ENCODE peak calls at places on chromosomes 12 and 14, in six cellular contexts. One of them, this sample, is unnamed.
A peak's percentile ranks its signal among the peaks of the same experiment; 100 is the strongest.

GRCh38 chr12:94803939-94804338 is 153.6 kb upstream of the TMCC3 start:
- DNase-seq in Calu3: no peak
- DNase-seq in GM06990: no peak
- DNase-seq in nucleus accumbens: no peak
- DNase-seq in T47D: no peak
- DNase-seq in GM04504: no peak
- DNase-seq in this sample: no peak

GRCh38 chr12:95143784-95144205 is 70.4 kb upstream of the NR2C1 start:
- DNase-seq in Calu3: no peak
- DNase-seq in GM06990: no peak
- DNase-seq in nucleus accumbens: no peak
- DNase-seq in T47D: no peak
- DNase-seq in GM04504: no peak
- DNase-seq in this sample: peak; percentile 82

GRCh38 chr12:109264095-109264942 is 44.8 kb downstream of the FOXN4 start:
- DNase-seq in Calu3: peak; percentile 92
- DNase-seq in GM06990: peak; percentile 52
- DNase-seq in nucleus accumbens: peak; percentile 15
- DNase-seq in T47D: peak; percentile 87
- DNase-seq in GM04504: peak; percentile 21
- DNase-seq in this sample: peak; percentile 92

GRCh38 chr12:48105867-48106563 is at the start of gene SENP1:
- DNase-seq in Calu3: peak; percentile 82
- DNase-seq in GM06990: peak; percentile 96
- DNase-seq in nucleus accumbens: peak; percentile 74
- DNase-seq in T47D: peak; percentile 94
- DNase-seq in GM04504: peak; percentile 67
- DNase-seq in this sample: peak; percentile 95

GRCh38 chr12:68450947-68451260 is 118.7 kb upstream of the MDM1 start:
- DNase-seq in Calu3: no peak
- DNase-seq in GM06990: peak; percentile 66
- DNase-seq in nucleus accumbens: no peak
- DNase-seq in T47D: no peak
- DNase-seq in GM04504: no peak
- DNase-seq in this sample: no peak

GRCh38 chr12:106493531-106493930 is 89.3 kb upstream of the RFX4 start:
- DNase-seq in Calu3: no peak
- DNase-seq in GM06990: no peak
- DNase-seq in nucleus accumbens: no peak
- DNase-seq in T47D: no peak
- DNase-seq in GM04504: no peak
- DNase-seq in this sample: no peak

GRCh38 chr12:124675881-124676688 is 108.7 kb upstream of the NCOR2 start:
- DNase-seq in Calu3: peak; percentile 68
- DNase-seq in GM06990: no peak
- DNase-seq in nucleus accumbens: no peak
- DNase-seq in T47D: no peak
- DNase-seq in GM04504: no peak
- DNase-seq in this sample: no peak

GRCh38 chr12:96210376-96211055 is 16.3 kb downstream of the ELK3 start:
- DNase-seq in Calu3: no peak
- DNase-seq in GM06990: no peak
- DNase-seq in nucleus accumbens: no peak
- DNase-seq in T47D: no peak
- DNase-seq in GM04504: no peak
- DNase-seq in this sample: no peak

GRCh38 chr14:99755629-99756603 is 37.3 kb upstream of the EML1 start:
- DNase-seq in Calu3: peak; percentile 83
- DNase-seq in GM06990: no peak
- DNase-seq in nucleus accumbens: peak; percentile 72
- DNase-seq in T47D: no peak
- DNase-seq in GM04504: peak; percentile 94
- DNase-seq in this sample: no peak

GRCh38 chr12:30582943-30583342 is 112.7 kb downstream of the IPO8 start:
- DNase-seq in Calu3: no peak
- DNase-seq in GM06990: no peak
- DNase-seq in nucleus accumbens: no peak
- DNase-seq in T47D: no peak
- DNase-seq in GM04504: no peak
- DNase-seq in this sample: no peak

GRCh38 chr12:101021911-101022388 is 188.1 kb downstream of the SLC5A8 start:
- DNase-seq in Calu3: no peak
- DNase-seq in GM06990: no peak
- DNase-seq in nucleus accumbens: no peak
- DNase-seq in T47D: no peak
- DNase-seq in GM04504: peak; percentile 67
- DNase-seq in this sample: peak; percentile 56

GRCh38 chr12:47188576-47189441 is 109.0 kb upstream of the AMIGO2 start:
- DNase-seq in Calu3: no peak
- DNase-seq in GM06990: no peak
- DNase-seq in nucleus accumbens: no peak
- DNase-seq in T47D: peak; percentile 42
- DNase-seq in GM04504: peak; percentile 39
- DNase-seq in this sample: no peak

GRCh38 chr14:51327376-51327775 is 87.3 kb downstream of the TMX1 start:
- DNase-seq in Calu3: no peak
- DNase-seq in GM06990: no peak
- DNase-seq in nucleus accumbens: no peak
- DNase-seq in T47D: no peak
- DNase-seq in GM04504: peak; percentile 47
- DNase-seq in this sample: no peak

GRCh38 chr14:99971929-99972747 is 93.1 kb upstream of the EVL start:
- DNase-seq in Calu3: no peak
- DNase-seq in GM06990: peak; percentile 31
- DNase-seq in nucleus accumbens: no peak
- DNase-seq in T47D: no peak
- DNase-seq in GM04504: no peak
- DNase-seq in this sample: no peak

GRCh38 chr12:66072135-66072534 is 58.4 kb downstream of the LLPH start:
- DNase-seq in Calu3: no peak
- DNase-seq in GM06990: no peak
- DNase-seq in nucleus accumbens: no peak
- DNase-seq in T47D: no peak
- DNase-seq in GM04504: no peak
- DNase-seq in this sample: no peak

GRCh38 chr12:17954788-17955187 is 135.2 kb downstream of the RERGL start:
- DNase-seq in Calu3: no peak
- DNase-seq in GM06990: no peak
- DNase-seq in nucleus accumbens: no peak
- DNase-seq in T47D: peak; percentile 51
- DNase-seq in GM04504: no peak
- DNase-seq in this sample: no peak

GRCh38 chr12:93127107-93127560 is 198.0 kb upstream of the EEA1 start:
- DNase-seq in Calu3: no peak
- DNase-seq in GM06990: no peak
- DNase-seq in nucleus accumbens: no peak
- DNase-seq in T47D: no peak
- DNase-seq in GM04504: no peak
- DNase-seq in this sample: no peak

GRCh38 chr12:66048843-66049537 is 81.6 kb downstream of the LLPH start:
- DNase-seq in Calu3: no peak
- DNase-seq in GM06990: no peak
- DNase-seq in nucleus accumbens: no peak
- DNase-seq in T47D: peak; percentile 33
- DNase-seq in GM04504: no peak
- DNase-seq in this sample: no peak

GRCh38 chr12:96529912-96530311 is 40.5 kb downstream of the CFAP54 start:
- DNase-seq in Calu3: no peak
- DNase-seq in GM06990: no peak
- DNase-seq in nucleus accumbens: no peak
- DNase-seq in T47D: no peak
- DNase-seq in GM04504: no peak
- DNase-seq in this sample: no peak

GRCh38 chr12:14394317-14395058 is 29.0 kb downstream of the ATF7IP start:
- DNase-seq in Calu3: peak; percentile 29
- DNase-seq in GM06990: peak; percentile 49
- DNase-seq in nucleus accumbens: no peak
- DNase-seq in T47D: peak; percentile 70
- DNase-seq in GM04504: no peak
- DNase-seq in this sample: peak; percentile 92

GRCh38 chr12:102356690-102357089 is 123.7 kb downstream of the IGF1 start:
- DNase-seq in Calu3: no peak
- DNase-seq in GM06990: no peak
- DNase-seq in nucleus accumbens: no peak
- DNase-seq in T47D: no peak
- DNase-seq in GM04504: no peak
- DNase-seq in this sample: no peak

GRCh38 chr14:52013984-52014600 is 24.7 kb downstream of the RTRAF start:
- DNase-seq in Calu3: peak; percentile 10
- DNase-seq in GM06990: no peak
- DNase-seq in nucleus accumbens: no peak
- DNase-seq in T47D: peak; percentile 18
- DNase-seq in GM04504: no peak
- DNase-seq in this sample: peak; percentile 67

GRCh38 chr12:24488091-24488596 is 460.8 kb downstream of the BCAT1 start:
- DNase-seq in Calu3: no peak
- DNase-seq in GM06990: no peak
- DNase-seq in nucleus accumbens: no peak
- DNase-seq in T47D: no peak
- DNase-seq in GM04504: no peak
- DNase-seq in this sample: no peak

GRCh38 chr14:36683083-36683724 is 21.5 kb downstream of the PAX9 start:
- DNase-seq in Calu3: no peak
- DNase-seq in GM06990: no peak
- DNase-seq in nucleus accumbens: no peak
- DNase-seq in T47D: peak; percentile 73
- DNase-seq in GM04504: no peak
- DNase-seq in this sample: peak; percentile 31

GRCh38 chr12:32988982-32989381 is 92.4 kb upstream of the PKP2 start:
- DNase-seq in Calu3: no peak
- DNase-seq in GM06990: no peak
- DNase-seq in nucleus accumbens: no peak
- DNase-seq in T47D: no peak
- DNase-seq in GM04504: no peak
- DNase-seq in this sample: peak; percentile 48

GRCh38 chr12:132312516-132312915 is 16.9 kb downstream of the GALNT9 start:
- DNase-seq in Calu3: no peak
- DNase-seq in GM06990: no peak
- DNase-seq in nucleus accumbens: no peak
- DNase-seq in T47D: no peak
- DNase-seq in GM04504: no peak
- DNase-seq in this sample: no peak

GRCh38 chr12:22525426-22525825 is 18.9 kb downstream of the C2CD5 start:
- DNase-seq in Calu3: no peak
- DNase-seq in GM06990: no peak
- DNase-seq in nucleus accumbens: no peak
- DNase-seq in T47D: no peak
- DNase-seq in GM04504: no peak
- DNase-seq in this sample: no peak

GRCh38 chr14:103031956-103032355 is 25.4 kb downstream of the CDC42BPB start:
- DNase-seq in Calu3: peak; percentile 71
- DNase-seq in GM06990: no peak
- DNase-seq in nucleus accumbens: no peak
- DNase-seq in T47D: peak; percentile 22
- DNase-seq in GM04504: no peak
- DNase-seq in this sample: peak; percentile 47

GRCh38 chr12:29152223-29152868 is 3.3 kb downstream of the FAR2 start:
- DNase-seq in Calu3: no peak
- DNase-seq in GM06990: peak; percentile 10
- DNase-seq in nucleus accumbens: no peak
- DNase-seq in T47D: no peak
- DNase-seq in GM04504: no peak
- DNase-seq in this sample: no peak

GRCh38 chr14:24851837-24852236 is 198.1 kb downstream of the STXBP6 start:
- DNase-seq in Calu3: no peak
- DNase-seq in GM06990: no peak
- DNase-seq in nucleus accumbens: no peak
- DNase-seq in T47D: no peak
- DNase-seq in GM04504: no peak
- DNase-seq in this sample: peak; percentile 29

GRCh38 chr14:77086017-77086727 is 11.9 kb upstream of the CIPC start:
- DNase-seq in Calu3: no peak
- DNase-seq in GM06990: no peak
- DNase-seq in nucleus accumbens: no peak
- DNase-seq in T47D: peak; percentile 85
- DNase-seq in GM04504: no peak
- DNase-seq in this sample: peak; percentile 98

GRCh38 chr12:88450130-88450529 is 130.1 kb downstream of the KITLG start:
- DNase-seq in Calu3: no peak
- DNase-seq in GM06990: no peak
- DNase-seq in nucleus accumbens: no peak
- DNase-seq in T47D: no peak
- DNase-seq in GM04504: no peak
- DNase-seq in this sample: peak; percentile 73